ENCODE peak calls at places on chromosomes 4 and X, in nine cellular contexts. W, M, S, J, Q, E, H, R and K are unnamed samples.
A peak's percentile ranks its signal among the peaks of the same experiment; 100 is the strongest.

GRCh38 chr4:4791299-4791798 is 68.1 kb upstream of the MSX1 start:
- DNase-seq in W (no peak), M (no peak), S (no peak), J (no peak), Q (no peak), E (no peak), H (no peak), R (no peak), K (no peak)

GRCh38 chr4:104942990-104943758 is 203.5 kb upstream of the TET2 start:
- DNase-seq in W (no peak), M (no peak), S (no peak), J (no peak), Q (no peak), E (no peak), H (no peak), R (no peak), K (no peak)

GRCh38 chr4:155667538-155668511 is 1.2 kb downstream of the GUCY1A1 start:
- DNase-seq in W (peak; percentile 66), M (peak; percentile 26), S (no peak), J (peak; percentile 54), Q (peak; percentile 8), E (peak; percentile 13), H (peak; percentile 12), R (no peak), K (no peak)

GRCh38 chr4:2043396-2044118 is 15.6 kb upstream of the NAT8L start:
- DNase-seq in W (no peak), M (no peak), S (no peak), J (no peak), Q (no peak), E (no peak), H (no peak), R (no peak), K (no peak)

GRCh38 chrX:148501121-148502066 is 977 bp downstream of the AFF2 start:
- DNase-seq in W (no peak), M (no peak), S (no peak), J (no peak), Q (peak; percentile 9), E (peak; percentile 18), H (peak; percentile 5), R (no peak), K (no peak)

GRCh38 chr4:663438-664428 is 10.3 kb downstream of the ATP5ME start:
- DNase-seq in W (no peak), M (no peak), S (no peak), J (peak; percentile 18), Q (peak; percentile 84), E (peak; percentile 81), H (peak; percentile 83), R (no peak), K (no peak)

GRCh38 chrX:69102805-69103204 is 62.4 kb downstream of the PJA1 start:
- DNase-seq in W (no peak), M (no peak), S (no peak), J (no peak), Q (no peak), E (no peak), H (no peak), R (no peak), K (no peak)

GRCh38 chr4:83232087-83232486 is 52.5 kb downstream of the COQ2 start:
- DNase-seq in W (no peak), M (no peak), S (no peak), J (no peak), Q (no peak), E (no peak), H (no peak), R (no peak), K (no peak)

GRCh38 chrX:21996872-21997271 is 35.3 kb upstream of the PHEX start:
- DNase-seq in W (peak; percentile 17), M (peak; percentile 78), S (no peak), J (no peak), Q (no peak), E (no peak), H (no peak), R (peak; percentile 26), K (peak; percentile 2)

GRCh38 chrX:131671714-131672113 is 127.8 kb downstream of the OR13H1 start:
- DNase-seq in W (no peak), M (no peak), S (no peak), J (no peak), Q (no peak), E (no peak), H (no peak), R (no peak), K (no peak)

GRCh38 chrX:147550217-147550616 is 361.5 kb upstream of the FMR1 start:
- DNase-seq in W (no peak), M (no peak), S (no peak), J (peak; percentile 10), Q (no peak), E (peak; percentile 1), H (no peak), R (peak; percentile 21), K (no peak)

GRCh38 chr4:121307441-121308327 is 73.1 kb downstream of the QRFPR start:
- DNase-seq in W (peak; percentile 24), M (peak; percentile 13), S (peak; percentile 46), J (peak; percentile 69), Q (peak; percentile 24), E (peak; percentile 52), H (no peak), R (peak; percentile 61), K (peak; percentile 16)

GRCh38 chrX:23871905-23872546 is 35.7 kb downstream of the APOO start:
- DNase-seq in W (no peak), M (no peak), S (no peak), J (no peak), Q (no peak), E (no peak), H (no peak), R (no peak), K (no peak)

GRCh38 chr4:128279624-128280225 is 7.9 kb downstream of the PGRMC2 start:
- DNase-seq in W (no peak), M (peak; percentile 15), S (no peak), J (no peak), Q (no peak), E (no peak), H (no peak), R (no peak), K (no peak)

GRCh38 chr4:8250167-8250566 is 19.4 kb upstream of the HTRA3 start:
- DNase-seq in W (no peak), M (no peak), S (no peak), J (no peak), Q (no peak), E (no peak), H (no peak), R (no peak), K (no peak)

GRCh38 chr4:158938462-158939044 is 164.3 kb upstream of the RAPGEF2 start:
- DNase-seq in W (no peak), M (no peak), S (no peak), J (no peak), Q (no peak), E (no peak), H (no peak), R (peak; percentile 7), K (peak; percentile 13)

GRCh38 chr4:97646997-97647396 is 496.3 kb downstream of the STPG2 start:
- DNase-seq in W (peak; percentile 77), M (no peak), S (peak; percentile 4), J (no peak), Q (no peak), E (no peak), H (peak; percentile 53), R (peak; percentile 14), K (no peak)

GRCh38 chr4:151409470-151410313 is 716 bp downstream of the FHIP1A start:
- DNase-seq in W (no peak), M (no peak), S (no peak), J (peak; percentile 30), Q (no peak), E (peak; percentile 3), H (peak; percentile 56), R (no peak), K (no peak)